ENCODE peak calls at places on chromosome 1, in four cellular contexts. One of them, this sample, is unnamed.
A peak's percentile ranks its signal among the peaks of the same experiment; 100 is the strongest.

GRCh38 chr1:17167783-17168479 is 37.0 kb upstream of the PADI1 start:
- DNase-seq in Calu3: peak; percentile 13
- DNase-seq in MM.1S: no peak
- DNase-seq in foreskin fibroblast: peak; percentile 89
- DNase-seq in this sample: no peak

GRCh38 chr1:24632776-24633175 is 10.3 kb upstream of the SRRM1 start:
- DNase-seq in MM.1S: no peak
- DNase-seq in Calu3: no peak
- DNase-seq in foreskin fibroblast: no peak
- DNase-seq in this sample: no peak

GRCh38 chr1:31744165-31744888 is 19.8 kb downstream of the ADGRB2 start:
- DNase-seq in Calu3: no peak
- DNase-seq in foreskin fibroblast: no peak
- DNase-seq in MM.1S: peak; percentile 95
- DNase-seq in this sample: peak; percentile 77

GRCh38 chr1:31196685-31197084 is 43.0 kb downstream of the NKAIN1 start:
- DNase-seq in Calu3: no peak
- DNase-seq in MM.1S: no peak
- DNase-seq in foreskin fibroblast: peak; percentile 35
- DNase-seq in this sample: no peak

GRCh38 chr1:205251576-205251975 is 23.8 kb downstream of the TMCC2 start:
- DNase-seq in foreskin fibroblast: no peak
- DNase-seq in MM.1S: no peak
- DNase-seq in Calu3: no peak
- DNase-seq in this sample: no peak

GRCh38 chr1:245260116-245260882 is 105.5 kb downstream of the KIF26B start:
- DNase-seq in foreskin fibroblast: no peak
- DNase-seq in Calu3: peak; percentile 28
- DNase-seq in MM.1S: no peak
- DNase-seq in this sample: no peak

GRCh38 chr1:11507309-11507708 is 28.4 kb downstream of the DISP3 start:
- DNase-seq in foreskin fibroblast: no peak
- DNase-seq in MM.1S: no peak
- DNase-seq in Calu3: no peak
- DNase-seq in this sample: no peak

GRCh38 chr1:150160964-150161626 is 11.4 kb downstream of the PLEKHO1 start:
- DNase-seq in Calu3: no peak
- DNase-seq in MM.1S: peak; percentile 23
- DNase-seq in foreskin fibroblast: no peak
- DNase-seq in this sample: no peak

GRCh38 chr1:18999287-18999852 is 42.9 kb upstream of the IFFO2 start:
- DNase-seq in foreskin fibroblast: no peak
- DNase-seq in MM.1S: no peak
- DNase-seq in Calu3: no peak
- DNase-seq in this sample: no peak

GRCh38 chr1:50603274-50604271 is 180.3 kb upstream of the DMRTA2 start:
- DNase-seq in MM.1S: no peak
- DNase-seq in Calu3: no peak
- DNase-seq in foreskin fibroblast: peak; percentile 37
- DNase-seq in this sample: no peak

GRCh38 chr1:155893389-155894142 is 17.6 kb downstream of the RIT1 start:
- DNase-seq in MM.1S: peak; percentile 30
- DNase-seq in foreskin fibroblast: peak; percentile 90
- DNase-seq in Calu3: peak; percentile 43
- DNase-seq in this sample: no peak

GRCh38 chr1:5109652-5110051 is 455.2 kb downstream of the AJAP1 start:
- DNase-seq in foreskin fibroblast: no peak
- DNase-seq in Calu3: no peak
- DNase-seq in MM.1S: no peak
- DNase-seq in this sample: no peak

GRCh38 chr1:151799179-151800022 is 5.8 kb downstream of the LINGO4 start:
- DNase-seq in foreskin fibroblast: no peak
- DNase-seq in MM.1S: no peak
- DNase-seq in Calu3: no peak
- DNase-seq in this sample: no peak

GRCh38 chr1:214475746-214476145 is 75.7 kb downstream of the PTPN14 start:
- DNase-seq in foreskin fibroblast: no peak
- DNase-seq in MM.1S: no peak
- DNase-seq in Calu3: no peak
- DNase-seq in this sample: no peak

GRCh38 chr1:2412773-2413494 is 570 bp upstream of the PEX10 start:
- DNase-seq in Calu3: peak; percentile 21
- DNase-seq in MM.1S: no peak
- DNase-seq in foreskin fibroblast: peak; percentile 36
- DNase-seq in this sample: peak; percentile 74

DNA sequence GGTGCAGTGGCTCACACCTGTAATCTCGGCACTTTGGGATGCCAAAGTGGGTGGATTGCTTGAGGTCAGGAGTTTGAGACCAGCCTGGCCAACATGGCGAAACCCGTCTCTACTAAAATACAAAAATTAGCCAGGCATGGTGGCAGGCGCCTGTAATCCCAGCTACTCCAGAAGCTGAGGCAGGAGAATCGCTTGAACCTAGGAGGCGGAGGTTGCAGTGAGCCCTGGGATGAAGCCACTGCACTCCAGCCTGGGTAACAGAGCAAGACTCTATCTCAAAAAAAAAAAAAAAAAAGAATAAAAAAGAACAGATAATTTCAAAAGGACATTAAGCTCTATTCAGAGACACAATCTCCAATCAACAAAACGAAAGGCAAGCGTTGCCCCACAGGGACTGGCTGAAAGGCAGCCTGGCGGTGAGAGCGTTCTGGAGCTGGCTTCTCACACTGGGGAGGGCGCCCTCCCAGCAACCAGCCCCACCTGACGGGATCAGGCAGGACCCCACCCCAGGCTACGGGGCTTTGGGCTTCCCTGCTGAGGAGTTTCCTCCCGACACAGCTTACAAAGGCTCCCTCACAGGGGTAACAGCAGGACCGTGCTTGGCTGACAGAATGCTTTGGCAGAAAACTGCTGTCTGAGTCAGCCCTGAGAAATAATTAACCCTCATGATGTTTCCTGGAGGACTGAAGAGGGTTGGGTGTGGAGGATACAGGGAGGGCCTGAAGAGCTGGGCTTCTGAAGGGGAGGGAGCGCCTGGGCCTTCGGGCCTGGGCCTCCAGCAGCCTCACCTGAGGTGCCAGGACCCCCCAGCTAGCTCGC is 31.1 kb upstream of the SRP9 start:
- DNase-seq in foreskin fibroblast: peak; percentile 73
- DNase-seq in MM.1S: no peak
- DNase-seq in Calu3: peak; percentile 81
- DNase-seq in this sample: no peak
- TF ChIP-seq CTCF in foreskin fibroblast: peak; percentile 21
- TF ChIP-seq CTCF in MM.1S: no peak
- TF ChIP-seq CTCF in Calu3: no peak
- TF ChIP-seq CTCF in this sample: no peak

GRCh38 chr1:165945911-165946310 is 118.5 kb downstream of the UCK2 start:
- DNase-seq in Calu3: no peak
- DNase-seq in foreskin fibroblast: no peak
- DNase-seq in MM.1S: no peak
- DNase-seq in this sample: no peak

GRCh38 chr1:165942062-165942461 is 114.6 kb downstream of the UCK2 start:
- DNase-seq in MM.1S: no peak
- DNase-seq in foreskin fibroblast: no peak
- DNase-seq in Calu3: no peak
- DNase-seq in this sample: no peak

GRCh38 chr1:165941531-165941930 is 114.1 kb downstream of the UCK2 start:
- DNase-seq in MM.1S: no peak
- DNase-seq in foreskin fibroblast: no peak
- DNase-seq in Calu3: no peak
- DNase-seq in this sample: no peak

GRCh38 chr1:165938844-165939243 is 111.4 kb downstream of the UCK2 start:
- DNase-seq in foreskin fibroblast: no peak
- DNase-seq in Calu3: no peak
- DNase-seq in MM.1S: no peak
- DNase-seq in this sample: no peak

GRCh38 chr1:165943198-165943597 is 115.8 kb downstream of the UCK2 start:
- DNase-seq in foreskin fibroblast: no peak
- DNase-seq in MM.1S: no peak
- DNase-seq in Calu3: no peak
- DNase-seq in this sample: no peak
- TF ChIP-seq CTCF in foreskin fibroblast: no peak
- TF ChIP-seq CTCF in MM.1S: no peak
- TF ChIP-seq CTCF in Calu3: no peak
- TF ChIP-seq CTCF in this sample: peak; percentile 4

GRCh38 chr1:172724746-172725613 is 66.1 kb downstream of the FASLG start:
- DNase-seq in MM.1S: no peak
- DNase-seq in foreskin fibroblast: no peak
- DNase-seq in Calu3: no peak
- DNase-seq in this sample: no peak

GRCh38 chr1:172727956-172728603 is 69.2 kb downstream of the FASLG start:
- DNase-seq in Calu3: peak; percentile 38
- DNase-seq in MM.1S: peak; percentile 87
- DNase-seq in foreskin fibroblast: no peak
- DNase-seq in this sample: peak; percentile 26

GRCh38 chr1:172723251-172723650 is 64.3 kb downstream of the FASLG start:
- DNase-seq in MM.1S: no peak
- DNase-seq in foreskin fibroblast: no peak
- DNase-seq in Calu3: no peak
- DNase-seq in this sample: no peak

GRCh38 chr1:172727275-172727674 is 68.4 kb downstream of the FASLG start:
- DNase-seq in MM.1S: no peak
- DNase-seq in foreskin fibroblast: no peak
- DNase-seq in Calu3: no peak
- DNase-seq in this sample: no peak

DNA sequence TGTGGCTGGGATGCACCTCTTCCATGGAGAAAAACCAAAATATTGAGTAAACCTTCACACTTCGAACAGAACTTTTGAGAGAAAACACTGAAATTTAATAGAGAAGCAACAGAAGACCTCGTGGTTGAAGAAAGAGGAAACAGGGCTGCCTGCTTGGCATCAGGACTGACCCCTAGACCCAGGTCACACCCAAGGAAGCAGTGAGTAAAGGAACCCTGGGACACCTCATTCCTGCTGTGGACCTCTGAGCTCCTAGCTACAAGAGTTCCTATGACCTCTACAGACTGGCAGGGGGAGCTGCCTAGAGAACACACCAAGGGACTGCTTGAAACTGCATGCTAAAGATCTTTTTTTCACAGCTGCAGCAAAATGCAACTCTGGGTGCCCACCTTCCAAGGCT is 67.8 kb downstream of the FASLG start:
- DNase-seq in MM.1S: no peak
- DNase-seq in Calu3: no peak
- DNase-seq in foreskin fibroblast: no peak
- DNase-seq in this sample: no peak
- TF ChIP-seq CTCF in MM.1S: no peak
- TF ChIP-seq CTCF in Calu3: no peak
- TF ChIP-seq CTCF in foreskin fibroblast: no peak
- TF ChIP-seq CTCF in this sample: no peak

GRCh38 chr1:54695221-54695620 is 20.4 kb upstream of the TTC4 start:
- DNase-seq in Calu3: no peak
- DNase-seq in foreskin fibroblast: no peak
- DNase-seq in MM.1S: no peak
- DNase-seq in this sample: no peak
- TF ChIP-seq CTCF in Calu3: no peak
- TF ChIP-seq CTCF in foreskin fibroblast: no peak
- TF ChIP-seq CTCF in MM.1S: no peak
- TF ChIP-seq CTCF in this sample: no peak

GRCh38 chr1:212819704-212820103 is 27.7 kb downstream of the SPATA45 start:
- DNase-seq in foreskin fibroblast: peak; percentile 6
- DNase-seq in MM.1S: no peak
- DNase-seq in Calu3: no peak
- DNase-seq in this sample: peak; percentile 46

GRCh38 chr1:212814548-212814947 is 22.9 kb downstream of the TATDN3 start:
- DNase-seq in Calu3: no peak
- DNase-seq in foreskin fibroblast: no peak
- DNase-seq in MM.1S: no peak
- DNase-seq in this sample: no peak

GRCh38 chr1:212816567-212817278 is 25.0 kb downstream of the TATDN3 start:
- DNase-seq in MM.1S: no peak
- DNase-seq in Calu3: no peak
- DNase-seq in foreskin fibroblast: no peak
- DNase-seq in this sample: no peak

GRCh38 chr1:212820969-212821368 is 26.5 kb downstream of the SPATA45 start:
- DNase-seq in foreskin fibroblast: no peak
- DNase-seq in MM.1S: no peak
- DNase-seq in Calu3: no peak
- DNase-seq in this sample: no peak

GRCh38 chr1:212814989-212815388 is 23.3 kb downstream of the TATDN3 start:
- DNase-seq in foreskin fibroblast: no peak
- DNase-seq in Calu3: peak; percentile 47
- DNase-seq in MM.1S: no peak
- DNase-seq in this sample: no peak
- TF ChIP-seq CTCF in foreskin fibroblast: peak; percentile 22
- TF ChIP-seq CTCF in Calu3: peak; percentile 28
- TF ChIP-seq CTCF in MM.1S: peak; percentile 43
- TF ChIP-seq CTCF in this sample: no peak

This sample was measured in GM10248.